ENCODE peak calls at places on chromosomes 11 and 22, in eight cellular contexts. T, E, W, F, D, Z, C and A are unnamed samples.
A peak's percentile ranks its signal among the peaks of the same experiment; 100 is the strongest.

GRCh38 chr22:45090364-45090960 is 73.3 kb upstream of the NUP50 start:
- DNase-seq in F (no peak), T (no peak), E (no peak), Z (no peak), W (no peak), C (no peak), D (no peak), A (no peak)

GRCh38 chr22:34416321-34416900 is 496.1 kb upstream of the LARGE1 start:
- DNase-seq in C (no peak), T (no peak), Z (no peak), F (no peak), W (no peak), E (no peak), D (no peak), A (no peak)

GRCh38 chr11:118608268-118609214 is 1.1 kb downstream of the PHLDB1 start:
- DNase-seq in D (peak; percentile 47), C (peak; percentile 86), E (peak; percentile 40), W (no peak), T (peak; percentile 67), Z (no peak), F (no peak), A (no peak)

GRCh38 chr11:130217632-130218031 is 58.0 kb downstream of the ST14 start:
- DNase-seq in C (no peak), Z (no peak), W (no peak), E (no peak), T (no peak), D (no peak), F (no peak), A (no peak)

GRCh38 chr22:39277135-39277607 is 32.4 kb upstream of the PDGFB start:
- DNase-seq in T (no peak), F (no peak), Z (no peak), C (no peak), D (no peak), W (no peak), E (no peak), A (no peak)

GRCh38 chr11:65496304-65497140 is 2.3 kb upstream of the MALAT1 start:
- DNase-seq in C (no peak), F (no peak), Z (no peak), T (no peak), D (no peak), E (no peak), W (no peak), A (peak; percentile 70)

GRCh38 chr11:65187971-65188461 is 6.3 kb downstream of the CAPN1 start:
- DNase-seq in Z (no peak), D (no peak), E (no peak), C (no peak), F (no peak), W (no peak), T (no peak), A (no peak)

GRCh38 chr22:49016909-49017768 is 810.5 kb downstream of the BRD1 start:
- DNase-seq in C (no peak), W (no peak), D (no peak), F (no peak), T (no peak), E (no peak), Z (no peak), A (no peak)

GRCh38 chr11:66278396-66279091 is 569 bp downstream of the CNIH2 start:
- DNase-seq in D (no peak), T (no peak), E (no peak), W (no peak), C (no peak), Z (no peak), F (no peak), A (no peak)

GRCh38 chr22:32058656-32059280 is 15.7 kb downstream of the SLC5A1 start:
- DNase-seq in T (no peak), D (no peak), C (no peak), Z (no peak), F (no peak), W (no peak), E (no peak), A (no peak)

GRCh38 chr11:134562941-134563471 is 151.0 kb upstream of the B3GAT1 start:
- DNase-seq in E (no peak), D (no peak), C (no peak), W (no peak), T (no peak), Z (no peak), F (no peak), A (no peak)

GRCh38 chr22:41681616-41682015 is 7.1 kb downstream of the SNU13 start:
- DNase-seq in E (no peak), Z (no peak), T (no peak), C (no peak), W (no peak), F (peak; percentile 5), D (peak; percentile 77), A (no peak)

GRCh38 chr11:82842019-82842418 is 58.2 kb downstream of the PRCP start:
- DNase-seq in T (peak; percentile 61), W (no peak), Z (no peak), F (no peak), D (no peak), E (no peak), C (no peak), A (no peak)

GRCh38 chr11:65373839-65374580 is 8.4 kb downstream of the SLC25A45 start:
- DNase-seq in C (no peak), E (no peak), W (no peak), D (no peak), T (no peak), Z (no peak), F (no peak), A (no peak)